ENCODE peak calls at places on chromosome 21, in four cellular contexts. X, V, G and U are unnamed samples. For H3K4me1, the result is how much of the 10 kb centered on the place peaks cover.

GRCh38 chr21:26982767-26983166 is 15.9 kb upstream of the ADAMTS5 start:
- DNase-seq in X (no peak), V (no peak), G (no peak), U (peak)

GRCh38 chr21:25871566-25871965 is 136.8 kb downstream of the GABPA start:
- DNase-seq in X (peak), V (peak), G (no peak), U (no peak)

GRCh38 chr21:37412603-37413360 is 46.2 kb downstream of the DYRK1A start:
- DNase-seq in X (no peak), V (no peak), G (no peak), U (no peak)

GRCh38 chr21:19507682-19508260 is 1104.2 kb upstream of the TMPRSS15 start:
- DNase-seq in X (peak), V (no peak), G (no peak), U (no peak)

GRCh38 chr21:42841156-42841915 is 38.0 kb downstream of the WDR4 start:
- DNase-seq in X (no peak), V (no peak), G (peak), U (peak)

GRCh38 chr21:19683492-19683891 is 1279.9 kb upstream of the TMPRSS15 start:
- DNase-seq in X (no peak), V (no peak), G (no peak), U (no peak)

GRCh38 chr21:33817663-33818433 is 97.8 kb downstream of the ATP5PO start:
- DNase-seq in X (no peak), V (no peak), G (no peak), U (no peak)

GRCh38 chr21:27570306-27570868 is 603.5 kb upstream of the ADAMTS5 start:
- DNase-seq in X (no peak), V (no peak), G (peak), U (peak)

GRCh38 chr21:42539931-42540343 is 26.3 kb downstream of the SLC37A1 start:
- DNase-seq in X (no peak), V (peak), G (peak), U (no peak)

GRCh38 chr21:31343680-31344480 is at the start of gene TIAM1:
- DNase-seq in X (peak), V (peak), G (peak), U (no peak)

GRCh38 chr21:40819262-40819661 is 27.7 kb downstream of the DSCAM start:
- DNase-seq in X (no peak), V (no peak), G (no peak), U (no peak)

GRCh38 chr21:37503848-37504467 is 137.4 kb downstream of the DYRK1A start:
- DNase-seq in X (no peak), V (no peak), G (no peak), U (no peak)

GRCh38 chr21:15243356-15243755 is 178.6 kb upstream of the NRIP1 start:
- DNase-seq in X (no peak), V (no peak), G (no peak), U (no peak)

GRCh38 chr21:14306143-14306907 is 76.6 kb downstream of the HSPA13 start:
- DNase-seq in X (peak), V (no peak), G (no peak), U (no peak)

GRCh38 chr21:17711896-17712295 is 99.2 kb upstream of the BTG3 start:
- DNase-seq in X (no peak), V (no peak), G (no peak), U (no peak)

GRCh38 chr21:42679982-42680330 is 26.5 kb downstream of the PDE9A start:
- DNase-seq in X (no peak), V (no peak), G (no peak), U (no peak)

GRCh38 chr21:16624468-16625102 is 888.3 kb upstream of the CXADR start:
- DNase-seq in X (no peak), V (no peak), G (no peak), U (no peak)

GRCh38 chr21:25872271-25872670 is 137.5 kb downstream of the GABPA start:
- DNase-seq in X (no peak), V (peak), G (no peak), U (no peak)

GRCh38 chr21:27047331-27048314 is 80.7 kb upstream of the ADAMTS5 start:
- DNase-seq in X (no peak), V (no peak), G (no peak), U (no peak)

GRCh38 chr21:26513212-26513611 is 59.9 kb downstream of the CYYR1 start:
- DNase-seq in X (no peak), V (no peak), G (no peak), U (no peak)

GRCh38 chr21:41974752-41975053 is 20.9 kb upstream of the C2CD2 start:
- DNase-seq in X (no peak), V (no peak), G (no peak), U (no peak)

GRCh38 chr21:42234464-42235241 is 15.7 kb downstream of the ABCG1 start:
- DNase-seq in X (peak), V (peak), G (peak), U (peak)

GRCh38 chr21:24220466-24220865 is 1386.8 kb downstream of the MRPL39 start:
- DNase-seq in X (no peak), V (no peak), G (no peak), U (no peak)

GRCh38 chr21:29436143-29436542 is 137.4 kb downstream of the BACH1 start:
- DNase-seq in X (no peak), V (no peak), G (no peak), U (no peak)

GRCh38 chr21:32378956-32379355 is 13.9 kb downstream of the URB1 start:
- DNase-seq in X (no peak), V (no peak), G (no peak), U (no peak)

GRCh38 chr21:41899431-41900202 is 20.5 kb upstream of the PRDM15 start:
- DNase-seq in X (no peak), V (no peak), G (peak), U (no peak)

GRCh38 chr21:31772674-31773555 is 41.0 kb upstream of the SCAF4 start:
- DNase-seq in X (no peak), V (no peak), G (no peak), U (no peak)

GRCh38 chr21:29148535-29148934 is 18.1 kb downstream of the MAP3K7CL start:
- DNase-seq in X (no peak), V (no peak), G (no peak), U (no peak)

GRCh38 chr21:46354046-46354445 is 30.1 kb downstream of the PCNT start:
- DNase-seq in X (no peak), V (no peak), G (no peak), U (no peak)

GRCh38 chr21:43733529-43734071 is 14.7 kb downstream of the PDXK start:
- DNase-seq in X (no peak), V (no peak), G (no peak), U (peak)

GRCh38 chr21:32248616-32249550 is 30.0 kb downstream of the MIS18A start:
- DNase-seq in X (no peak), V (no peak), G (no peak), U (no peak)

GRCh38 chr21:29287383-29287782 is 11.3 kb upstream of the BACH1 start:
- DNase-seq in X (no peak), V (no peak), G (no peak), U (no peak)

GRCh38 chr21:16243396-16243795 is 513.6 kb downstream of the USP25 start:
- DNase-seq in X (no peak), V (no peak), G (no peak), U (no peak)

GRCh38 chr21:41957991-41958766 is 4.4 kb upstream of the C2CD2 start:
- DNase-seq in X (peak), V (no peak), G (peak), U (peak)

GRCh38 chr21:37139154-37139553 is 66.1 kb downstream of the TTC3 start:
- DNase-seq in X (no peak), V (no peak), G (no peak), U (no peak)

GRCh38 chr21:7933923-7934322 is 2587.5 kb upstream of the TPTE start:
- DNase-seq in X (no peak), V (no peak), G (no peak), U (no peak)

GRCh38 chr21:35738342-35738961 is 321.9 kb downstream of the SETD4 start:
- DNase-seq in X (peak), V (no peak), G (no peak), U (peak)

GRCh38 chr21:35748683-35749314 is 311.5 kb downstream of the SETD4 start:
- DNase-seq in X (no peak), V (no peak), G (no peak), U (no peak)

GRCh38 chr21:35737899-35738341 is 322.4 kb downstream of the SETD4 start:
- DNase-seq in X (no peak), V (no peak), G (peak), U (no peak)

GRCh38 chr21:35743571-35743970 is 316.8 kb downstream of the SETD4 start:
- DNase-seq in X (no peak), V (no peak), G (no peak), U (no peak)
- H3K27ac ChIP-seq in X (no peak), V (no peak), G (no peak), U (no peak)

GRCh38 chr21:44800971-44801467 is 601 bp downstream of the UBE2G2 start:
- DNase-seq in X (peak), V (no peak), G (no peak), U (no peak)

GRCh38 chr21:44800103-44800502 is 1.5 kb downstream of the UBE2G2 start:
- DNase-seq in X (peak), V (no peak), G (no peak), U (no peak)

GRCh38 chr21:44802396-44803153 is 955 bp upstream of the UBE2G2 start:
- DNase-seq in X (no peak), V (no peak), G (no peak), U (no peak)

GRCh38 chr21:44803651-44804050 is 2.0 kb upstream of the UBE2G2 start:
- DNase-seq in X (no peak), V (no peak), G (no peak), U (no peak)

DNA sequence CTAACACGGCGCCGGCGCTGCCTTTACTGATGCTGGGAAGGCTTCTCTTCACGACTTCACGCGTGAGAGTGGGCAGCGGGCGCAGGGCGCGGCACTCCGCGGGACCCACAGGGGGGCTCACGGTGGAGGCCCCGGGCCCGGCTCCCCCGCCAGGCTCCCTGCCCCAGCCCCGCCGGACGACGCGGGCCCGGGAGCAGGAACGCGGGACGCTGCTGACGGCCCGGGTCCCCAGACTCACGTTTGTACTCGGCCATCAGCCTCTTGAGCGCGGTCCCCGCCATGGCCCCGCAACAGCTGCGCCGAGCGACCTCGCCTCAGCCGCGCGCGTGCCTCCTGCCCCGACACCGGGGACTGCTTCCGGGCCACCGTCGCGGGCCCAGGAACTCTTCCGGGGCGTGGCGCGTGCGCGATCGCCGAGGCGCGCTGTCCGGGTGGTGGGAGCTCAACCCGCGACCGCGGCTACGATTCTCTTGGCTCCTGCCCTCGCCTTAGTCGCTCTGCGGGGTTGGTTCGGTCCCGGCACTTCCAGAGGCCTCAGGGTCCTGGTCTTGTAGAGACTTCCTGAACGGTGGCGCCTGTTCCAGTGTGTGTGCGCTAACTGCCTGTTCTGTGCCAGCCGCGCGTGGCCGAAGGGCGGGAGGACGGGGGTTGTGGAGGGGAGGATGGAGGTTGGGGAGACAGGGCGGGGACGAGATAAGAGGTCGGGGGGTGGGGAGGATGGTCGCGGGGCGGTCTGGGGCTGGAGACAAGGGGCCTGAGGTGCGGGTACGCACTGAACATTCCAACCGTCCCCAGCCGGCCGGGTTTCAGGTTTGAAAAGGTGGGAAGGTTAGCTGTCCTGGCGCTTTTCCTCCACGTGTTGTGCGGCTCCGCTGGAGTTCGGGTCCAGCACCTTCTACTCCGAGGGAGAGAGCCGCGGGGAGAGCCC is at the start of gene UBE2G2:
- DNase-seq in X (peak), V (peak), G (peak), U (peak)
- TF ChIP-seq EP300 in X (no peak), V (no peak), G (no peak), U (no peak)

GRCh38 chr21:45325206-45326168 is 37.8 kb upstream of the POFUT2 start:
- DNase-seq in X (no peak), V (no peak), G (peak), U (no peak)

GRCh38 chr21:45324430-45325205 is 36.9 kb upstream of the POFUT2 start:
- DNase-seq in X (peak), V (no peak), G (peak), U (no peak)

GRCh38 chr21:45322960-45323461 is 35.3 kb upstream of the POFUT2 start:
- DNase-seq in X (peak), V (no peak), G (peak), U (peak)

GRCh38 chr21:45322231-45322959 is 34.7 kb upstream of the POFUT2 start:
- DNase-seq in X (no peak), V (no peak), G (peak), U (peak)

GRCh38 chr21:45323487-45324380 is 36.0 kb upstream of the POFUT2 start:
- DNase-seq in X (no peak), V (peak), G (peak), U (no peak)
- H3K4me1 ChIP-seq in X (half or more), V (under half), G (under half), U (under half)

GRCh38 chr21:38912355-38912619 is 106.6 kb downstream of the ETS2 start:
- DNase-seq in X (no peak), V (no peak), G (no peak), U (no peak)
- H3K27ac ChIP-seq in X (peak), V (no peak), G (peak), U (peak)